ENCODE peak calls at places on chromosome 22, in ten cellular contexts. One of them, this sample, is unnamed.
A peak's percentile ranks its signal among the peaks of the same experiment; 100 is the strongest.

GRCh38 chr22:42863349-42863911 is 6.4 kb upstream of the ARFGAP3 start:
- DNase-seq in HS-5: peak; percentile 86
- DNase-seq in T-cell: no peak
- DNase-seq in posterior vena cava: no peak
- DNase-seq in GM20000: peak; percentile 37
- DNase-seq in left lung: no peak
- DNase-seq in CD4-positive, alpha-beta T cell: no peak
- DNase-seq in right atrium auricular region: no peak
- DNase-seq in effector CD8-positive, alpha-beta T cell: no peak
- DNase-seq in naive thymus-derived CD8-positive, alpha-beta T cell: no peak
- DNase-seq in this sample: peak; percentile 43

GRCh38 chr22:46545041-46545796 is 7.8 kb upstream of the CELSR1 start:
- DNase-seq in naive thymus-derived CD8-positive, alpha-beta T cell: no peak
- DNase-seq in T-cell: no peak
- DNase-seq in left lung: no peak
- DNase-seq in posterior vena cava: peak; percentile 56
- DNase-seq in CD4-positive, alpha-beta T cell: no peak
- DNase-seq in GM20000: no peak
- DNase-seq in HS-5: no peak
- DNase-seq in effector CD8-positive, alpha-beta T cell: no peak
- DNase-seq in right atrium auricular region: no peak
- DNase-seq in this sample: peak; percentile 59

GRCh38 chr22:39773976-39774539 is 119.5 kb downstream of the ENTHD1 start:
- DNase-seq in posterior vena cava: no peak
- DNase-seq in effector CD8-positive, alpha-beta T cell: no peak
- DNase-seq in naive thymus-derived CD8-positive, alpha-beta T cell: no peak
- DNase-seq in T-cell: peak; percentile 2
- DNase-seq in GM20000: peak; percentile 67
- DNase-seq in right atrium auricular region: no peak
- DNase-seq in CD4-positive, alpha-beta T cell: no peak
- DNase-seq in left lung: no peak
- DNase-seq in HS-5: no peak
- DNase-seq in this sample: peak; percentile 74

GRCh38 chr22:36977401-36977861 is 41.8 kb downstream of the TST start:
- DNase-seq in posterior vena cava: peak; percentile 86
- DNase-seq in HS-5: peak; percentile 0
- DNase-seq in naive thymus-derived CD8-positive, alpha-beta T cell: peak; percentile 77
- DNase-seq in GM20000: peak; percentile 78
- DNase-seq in CD4-positive, alpha-beta T cell: peak; percentile 74
- DNase-seq in right atrium auricular region: no peak
- DNase-seq in T-cell: peak; percentile 79
- DNase-seq in effector CD8-positive, alpha-beta T cell: peak; percentile 74
- DNase-seq in left lung: peak; percentile 73
- DNase-seq in this sample: peak; percentile 85

GRCh38 chr22:20904008-20904979 is 12.9 kb upstream of the CRKL start:
- DNase-seq in naive thymus-derived CD8-positive, alpha-beta T cell: no peak
- DNase-seq in T-cell: no peak
- DNase-seq in right atrium auricular region: peak; percentile 62
- DNase-seq in posterior vena cava: peak; percentile 29
- DNase-seq in CD4-positive, alpha-beta T cell: no peak
- DNase-seq in left lung: no peak
- DNase-seq in GM20000: no peak
- DNase-seq in effector CD8-positive, alpha-beta T cell: no peak
- DNase-seq in HS-5: peak; percentile 98
- DNase-seq in this sample: no peak

GRCh38 chr22:27097933-27098332 is 440.5 kb downstream of the MIAT start:
- DNase-seq in right atrium auricular region: no peak
- DNase-seq in GM20000: no peak
- DNase-seq in posterior vena cava: no peak
- DNase-seq in HS-5: no peak
- DNase-seq in CD4-positive, alpha-beta T cell: no peak
- DNase-seq in left lung: no peak
- DNase-seq in T-cell: no peak
- DNase-seq in effector CD8-positive, alpha-beta T cell: no peak
- DNase-seq in naive thymus-derived CD8-positive, alpha-beta T cell: no peak
- DNase-seq in this sample: no peak

GRCh38 chr22:19057539-19057938 is 64.7 kb downstream of the DGCR2 start:
- DNase-seq in effector CD8-positive, alpha-beta T cell: no peak
- DNase-seq in T-cell: no peak
- DNase-seq in HS-5: no peak
- DNase-seq in posterior vena cava: no peak
- DNase-seq in CD4-positive, alpha-beta T cell: no peak
- DNase-seq in right atrium auricular region: no peak
- DNase-seq in naive thymus-derived CD8-positive, alpha-beta T cell: no peak
- DNase-seq in GM20000: no peak
- DNase-seq in left lung: no peak
- DNase-seq in this sample: no peak

GRCh38 chr22:19973551-19974183 is 32.0 kb upstream of the TXNRD2 start:
- DNase-seq in naive thymus-derived CD8-positive, alpha-beta T cell: no peak
- DNase-seq in T-cell: no peak
- DNase-seq in left lung: no peak
- DNase-seq in CD4-positive, alpha-beta T cell: no peak
- DNase-seq in posterior vena cava: no peak
- DNase-seq in GM20000: no peak
- DNase-seq in right atrium auricular region: no peak
- DNase-seq in effector CD8-positive, alpha-beta T cell: no peak
- DNase-seq in HS-5: no peak
- DNase-seq in this sample: no peak

GRCh38 chr22:50238755-50239154 is 6.1 kb downstream of the TUBGCP6 start:
- DNase-seq in CD4-positive, alpha-beta T cell: no peak
- DNase-seq in naive thymus-derived CD8-positive, alpha-beta T cell: no peak
- DNase-seq in left lung: no peak
- DNase-seq in right atrium auricular region: no peak
- DNase-seq in GM20000: no peak
- DNase-seq in T-cell: no peak
- DNase-seq in effector CD8-positive, alpha-beta T cell: no peak
- DNase-seq in HS-5: no peak
- DNase-seq in posterior vena cava: no peak
- DNase-seq in this sample: no peak

GRCh38 chr22:45317551-45318167 is 7.9 kb downstream of the FAM118A start:
- DNase-seq in posterior vena cava: peak; percentile 89
- DNase-seq in HS-5: no peak
- DNase-seq in left lung: no peak
- DNase-seq in T-cell: peak; percentile 66
- DNase-seq in naive thymus-derived CD8-positive, alpha-beta T cell: no peak
- DNase-seq in right atrium auricular region: peak; percentile 85
- DNase-seq in effector CD8-positive, alpha-beta T cell: no peak
- DNase-seq in GM20000: no peak
- DNase-seq in CD4-positive, alpha-beta T cell: peak; percentile 70
- DNase-seq in this sample: no peak

GRCh38 chr22:31106651-31107205 is 640 bp downstream of the SELENOM start:
- DNase-seq in GM20000: no peak
- DNase-seq in T-cell: no peak
- DNase-seq in posterior vena cava: no peak
- DNase-seq in right atrium auricular region: no peak
- DNase-seq in HS-5: no peak
- DNase-seq in naive thymus-derived CD8-positive, alpha-beta T cell: no peak
- DNase-seq in left lung: no peak
- DNase-seq in CD4-positive, alpha-beta T cell: no peak
- DNase-seq in effector CD8-positive, alpha-beta T cell: no peak
- DNase-seq in this sample: no peak

GRCh38 chr22:19874307-19875060 is 19.8 kb upstream of the GNB1L start:
- DNase-seq in T-cell: peak; percentile 20
- DNase-seq in CD4-positive, alpha-beta T cell: peak; percentile 26
- DNase-seq in naive thymus-derived CD8-positive, alpha-beta T cell: no peak
- DNase-seq in left lung: peak; percentile 85
- DNase-seq in right atrium auricular region: no peak
- DNase-seq in HS-5: no peak
- DNase-seq in posterior vena cava: peak; percentile 69
- DNase-seq in effector CD8-positive, alpha-beta T cell: no peak
- DNase-seq in GM20000: no peak
- DNase-seq in this sample: no peak

GRCh38 chr22:42562282-42562681 is 8.5 kb downstream of the SERHL2 start:
- DNase-seq in HS-5: no peak
- DNase-seq in left lung: no peak
- DNase-seq in naive thymus-derived CD8-positive, alpha-beta T cell: no peak
- DNase-seq in T-cell: no peak
- DNase-seq in posterior vena cava: no peak
- DNase-seq in GM20000: peak; percentile 64
- DNase-seq in CD4-positive, alpha-beta T cell: no peak
- DNase-seq in right atrium auricular region: no peak
- DNase-seq in effector CD8-positive, alpha-beta T cell: no peak
- DNase-seq in this sample: no peak

GRCh38 chr22:35458547-35459422 is 58.8 kb downstream of the MCM5 start:
- DNase-seq in T-cell: no peak
- DNase-seq in naive thymus-derived CD8-positive, alpha-beta T cell: no peak
- DNase-seq in HS-5: no peak
- DNase-seq in GM20000: no peak
- DNase-seq in left lung: no peak
- DNase-seq in right atrium auricular region: no peak
- DNase-seq in CD4-positive, alpha-beta T cell: no peak
- DNase-seq in posterior vena cava: no peak
- DNase-seq in effector CD8-positive, alpha-beta T cell: no peak
- DNase-seq in this sample: no peak

GRCh38 chr22:33666661-33667619 is 253.3 kb downstream of the LARGE1 start:
- DNase-seq in posterior vena cava: no peak
- DNase-seq in left lung: no peak
- DNase-seq in effector CD8-positive, alpha-beta T cell: no peak
- DNase-seq in CD4-positive, alpha-beta T cell: no peak
- DNase-seq in T-cell: no peak
- DNase-seq in naive thymus-derived CD8-positive, alpha-beta T cell: no peak
- DNase-seq in right atrium auricular region: no peak
- DNase-seq in HS-5: no peak
- DNase-seq in GM20000: no peak
- DNase-seq in this sample: peak; percentile 52

GRCh38 chr22:39984006-39984405 is 10.7 kb upstream of the FAM83F start:
- DNase-seq in posterior vena cava: no peak
- DNase-seq in right atrium auricular region: no peak
- DNase-seq in naive thymus-derived CD8-positive, alpha-beta T cell: no peak
- DNase-seq in T-cell: no peak
- DNase-seq in HS-5: no peak
- DNase-seq in GM20000: no peak
- DNase-seq in effector CD8-positive, alpha-beta T cell: no peak
- DNase-seq in left lung: no peak
- DNase-seq in CD4-positive, alpha-beta T cell: no peak
- DNase-seq in this sample: no peak

GRCh38 chr22:50084085-50084484 is 1.1 kb downstream of the MLC1 start:
- DNase-seq in GM20000: no peak
- DNase-seq in naive thymus-derived CD8-positive, alpha-beta T cell: no peak
- DNase-seq in right atrium auricular region: no peak
- DNase-seq in CD4-positive, alpha-beta T cell: no peak
- DNase-seq in effector CD8-positive, alpha-beta T cell: no peak
- DNase-seq in left lung: no peak
- DNase-seq in HS-5: no peak
- DNase-seq in posterior vena cava: no peak
- DNase-seq in T-cell: no peak
- DNase-seq in this sample: no peak

GRCh38 chr22:39467390-39467901 is 10.6 kb downstream of the MGAT3 start:
- DNase-seq in left lung: no peak
- DNase-seq in HS-5: no peak
- DNase-seq in right atrium auricular region: no peak
- DNase-seq in GM20000: no peak
- DNase-seq in effector CD8-positive, alpha-beta T cell: no peak
- DNase-seq in T-cell: no peak
- DNase-seq in CD4-positive, alpha-beta T cell: no peak
- DNase-seq in posterior vena cava: no peak
- DNase-seq in naive thymus-derived CD8-positive, alpha-beta T cell: no peak
- DNase-seq in this sample: no peak

GRCh38 chr22:22840778-22841177 is 46.8 kb upstream of the IGLL5 start:
- DNase-seq in right atrium auricular region: no peak
- DNase-seq in naive thymus-derived CD8-positive, alpha-beta T cell: no peak
- DNase-seq in GM20000: no peak
- DNase-seq in effector CD8-positive, alpha-beta T cell: no peak
- DNase-seq in left lung: no peak
- DNase-seq in HS-5: no peak
- DNase-seq in CD4-positive, alpha-beta T cell: no peak
- DNase-seq in posterior vena cava: no peak
- DNase-seq in T-cell: no peak
- DNase-seq in this sample: no peak

This sample was measured in GM12865.